ENCODE peak calls at places on chromosomes 2 and 18, in five cellular contexts. A is IMR-90, T is SK-N-SH, N is GM23248, G is OCI-LY7. S is an unnamed sample.
A peak's percentile ranks its signal among the peaks of the same experiment; 100 is the strongest.

GRCh38 chr18:40006553-40007073 is 1948.4 kb upstream of the PIK3C3 start:
- DNase-seq in N (no peak), T (no peak), G (no peak), A (no peak), S (no peak)

GRCh38 chr2:100140582-100140981 is 1.8 kb downstream of the AFF3 start:
- DNase-seq in N (no peak), T (no peak), A (no peak), G (peak; percentile 82), S (no peak)

GRCh38 chr2:91477731-91478672 is 2786.5 kb downstream of the RPIA start:
- DNase-seq in N (peak; percentile 46), T (peak; percentile 73), A (no peak), G (peak; percentile 35), S (no peak)

GRCh38 chr2:235051436-235052260 is 99.8 kb downstream of the SH3BP4 start:
- DNase-seq in A (peak; percentile 37), N (peak; percentile 74), T (no peak), G (no peak), S (no peak)

GRCh38 chr2:172308253-172308935 is 119.0 kb upstream of the ITGA6 start:
- DNase-seq in N (no peak), G (no peak), T (no peak), A (no peak), S (no peak)

GRCh38 chr2:214096200-214096599 is 314.7 kb upstream of the VWC2L start:
- DNase-seq in T (no peak), A (no peak), G (no peak), N (no peak), S (no peak)

GRCh38 chr2:101047075-101047766 is 45.1 kb downstream of the RPL31 start:
- DNase-seq in N (peak; percentile 14), T (no peak), G (no peak), A (no peak), S (peak; percentile 77)

GRCh38 chr2:239394346-239394945 is 6.4 kb downstream of the HDAC4 start:
- DNase-seq in A (no peak), T (no peak), G (no peak), N (no peak), S (no peak)

GRCh38 chr18:79792096-79792987 is 5.4 kb upstream of the KCNG2 start:
- DNase-seq in G (no peak), A (no peak), N (no peak), T (no peak), S (no peak)

GRCh38 chr18:35117951-35118411 is 76.8 kb downstream of the MAPRE2 start:
- DNase-seq in A (peak; percentile 70), N (peak; percentile 72), G (no peak), T (no peak), S (no peak)

GRCh38 chr2:30465171-30465545 is 18.1 kb downstream of the LCLAT1 start:
- DNase-seq in G (no peak), A (no peak), N (no peak), T (no peak), S (no peak)

GRCh38 chr2:18247282-18248110 is 313.0 kb downstream of the RDH14 start:
- DNase-seq in G (no peak), T (no peak), N (no peak), A (no peak), S (no peak)

GRCh38 chr2:5077479-5078089 is 614.6 kb upstream of the SOX11 start:
- DNase-seq in T (peak; percentile 24), G (no peak), A (no peak), N (no peak), S (no peak)

GRCh38 chr18:80200932-80201672 is 46.2 kb downstream of the PARD6G start:
- DNase-seq in A (no peak), N (no peak), T (no peak), G (no peak), S (no peak)

GRCh38 chr2:241720560-241720959 is 13.9 kb upstream of the D2HGDH start:
- DNase-seq in G (no peak), A (no peak), T (peak; percentile 26), N (no peak), S (no peak)

GRCh38 chr2:176455865-176456291 is 186.6 kb downstream of the MTX2 start:
- DNase-seq in G (no peak), A (peak; percentile 42), N (peak; percentile 96), T (peak; percentile 63), S (no peak)

GRCh38 chr2:36358317-36358659 is 2.7 kb downstream of the CRIM1 start:
- DNase-seq in N (peak; percentile 81), G (no peak), A (peak; percentile 55), T (no peak), S (peak; percentile 63)

GRCh38 chr2:130353291-130354134 is 2.3 kb upstream of the PTPN18 start:
- DNase-seq in A (no peak), G (peak; percentile 46), N (no peak), T (no peak), S (no peak)

GRCh38 chr2:86487062-86487461 is 45.9 kb downstream of the KDM3A start:
- DNase-seq in G (no peak), A (no peak), N (no peak), T (no peak), S (no peak)
- H3K36me3 ChIP-seq in G (peaks cover 100% of the 10 kb centered on the region), A (peaks cover 69% of the 10 kb centered on the region), N (peaks cover 98% of the 10 kb centered on the region), T (peaks cover 85% of the 10 kb centered on the region), S (peaks cover 66% of the 10 kb centered on the region)

GRCh38 chr2:173630425-173631122 is 275.9 kb downstream of the CDCA7 start:
- DNase-seq in G (no peak), T (no peak), N (no peak), A (no peak), S (no peak)
- H2AFZ ChIP-seq in G (no peak overlapping the region), T (peak overlapping the region; percentile 31), N (peak overlapping the region; percentile 75), A (peak overlapping the region; percentile 81), S (no peak overlapping the region)

DNA sequence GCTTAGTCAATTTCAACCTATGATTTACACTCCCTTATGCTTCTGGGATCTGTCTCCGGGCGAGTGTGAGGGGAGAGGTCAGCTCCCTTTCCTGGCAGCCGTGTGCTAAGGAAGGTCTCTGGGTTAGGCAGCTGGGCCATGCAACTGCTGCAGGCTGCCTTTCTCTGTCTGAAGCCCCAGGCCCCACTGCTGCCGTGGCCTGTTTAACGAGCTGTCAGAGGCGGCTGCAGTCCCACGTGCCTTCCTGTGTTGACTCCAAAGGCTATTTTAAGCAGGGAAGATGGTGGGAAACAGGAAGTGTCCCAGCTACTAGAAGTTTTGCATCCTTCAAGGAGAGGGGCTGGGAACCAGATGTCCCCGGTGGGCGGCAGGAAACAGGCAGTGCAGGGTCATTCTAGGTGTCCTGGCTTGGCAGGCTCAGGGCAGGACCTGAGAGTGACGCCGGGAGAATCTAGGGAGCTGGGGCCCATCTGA is 186.4 kb downstream of the TNS1 start:
- DNase-seq in T (peak; percentile 47), N (no peak), G (no peak), A (peak; percentile 46), S (no peak)
- H3K36me3 ChIP-seq in T (peaks cover 64% of the 10 kb centered on the region), N (peaks cover 85% of the 10 kb centered on the region), G (no peaks in the 10 kb centered on the region), A (peaks cover 90% of the 10 kb centered on the region), S (no peaks in the 10 kb centered on the region)

GRCh38 chr2:55142518-55142917 is 89.6 kb downstream of the CLHC1 start:
- DNase-seq in T (no peak), G (no peak), N (no peak), A (no peak), S (no peak)
- H2AFZ ChIP-seq in T (no peak overlapping the region), G (no peak overlapping the region), N (no peak overlapping the region), A (no peak overlapping the region), S (no peak overlapping the region)

DNA sequence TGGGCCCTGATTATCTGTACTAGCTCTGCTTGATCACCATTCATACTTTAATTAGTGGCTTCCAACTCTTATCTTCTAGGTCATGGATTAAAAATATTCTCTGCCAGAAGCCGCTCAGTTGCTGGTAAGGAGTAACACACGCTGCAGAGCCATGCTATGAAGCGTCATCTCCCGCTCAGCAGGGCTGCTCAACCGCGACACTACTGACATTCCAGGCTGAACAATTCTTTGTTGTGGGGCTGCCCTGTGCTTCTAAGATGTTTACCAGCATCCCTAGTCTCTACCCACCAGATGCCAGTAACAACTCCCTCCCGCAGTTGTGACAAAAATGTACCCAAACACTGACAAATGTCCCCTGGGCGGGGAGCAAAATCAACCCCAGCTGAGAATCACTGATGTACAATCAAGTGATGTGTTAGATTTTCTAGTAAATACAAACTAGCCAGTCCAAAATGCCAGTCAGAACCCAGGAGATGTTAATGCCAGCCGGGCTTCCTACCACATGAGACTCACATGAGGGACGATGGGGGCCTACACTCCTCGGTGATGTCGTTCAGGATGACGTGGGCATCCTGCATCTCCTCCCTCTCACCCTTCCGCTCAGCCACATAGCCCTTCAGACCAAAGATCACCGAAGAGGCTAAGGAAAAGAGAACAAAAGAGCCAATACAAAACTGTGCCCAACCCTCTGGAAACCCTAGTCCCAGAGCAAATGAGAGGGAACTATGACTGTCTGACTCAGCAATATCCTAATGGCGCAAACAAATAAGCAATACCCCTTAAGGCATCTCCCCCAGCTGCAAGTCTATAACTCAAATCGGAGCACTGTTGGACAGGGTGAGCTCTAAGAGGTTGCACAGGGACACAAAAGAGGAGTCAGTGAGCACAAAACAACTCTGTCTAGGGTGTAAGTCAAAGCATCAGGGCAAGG is 15.6 kb downstream of the ILKAP start:
- DNase-seq in N (no peak), T (no peak), A (no peak), G (no peak), S (no peak)
- H3K36me3 ChIP-seq in N (peaks cover 75% of the 10 kb centered on the region), T (peaks cover 85% of the 10 kb centered on the region), A (peaks cover 61% of the 10 kb centered on the region), G (peaks cover 90% of the 10 kb centered on the region), S (peaks cover 31% of the 10 kb centered on the region)

GRCh38 chr2:212667751-212668316 is 129.2 kb upstream of the ERBB4 start:
- DNase-seq in G (no peak), A (no peak), N (no peak), T (no peak), S (no peak)
- H2AFZ ChIP-seq in G (no peak overlapping the region), A (no peak overlapping the region), N (peak overlapping the region; percentile 14), T (no peak overlapping the region), S (no peak overlapping the region)

GRCh38 chr2:111155610-111156009 is 34.9 kb downstream of the BCL2L11 start:
- DNase-seq in N (no peak), T (no peak), A (peak; percentile 12), G (no peak), S (no peak)

GRCh38 chr2:111157798-111158197 is 37.1 kb downstream of the BCL2L11 start:
- DNase-seq in T (no peak), N (no peak), A (no peak), G (peak; percentile 80), S (no peak)

GRCh38 chr2:111157071-111157661 is 36.5 kb downstream of the BCL2L11 start:
- DNase-seq in N (no peak), T (no peak), G (peak; percentile 90), A (no peak), S (no peak)

GRCh38 chr2:111154758-111155157 is 34.0 kb downstream of the BCL2L11 start:
- DNase-seq in A (no peak), T (no peak), G (no peak), N (no peak), S (no peak)

DNA sequence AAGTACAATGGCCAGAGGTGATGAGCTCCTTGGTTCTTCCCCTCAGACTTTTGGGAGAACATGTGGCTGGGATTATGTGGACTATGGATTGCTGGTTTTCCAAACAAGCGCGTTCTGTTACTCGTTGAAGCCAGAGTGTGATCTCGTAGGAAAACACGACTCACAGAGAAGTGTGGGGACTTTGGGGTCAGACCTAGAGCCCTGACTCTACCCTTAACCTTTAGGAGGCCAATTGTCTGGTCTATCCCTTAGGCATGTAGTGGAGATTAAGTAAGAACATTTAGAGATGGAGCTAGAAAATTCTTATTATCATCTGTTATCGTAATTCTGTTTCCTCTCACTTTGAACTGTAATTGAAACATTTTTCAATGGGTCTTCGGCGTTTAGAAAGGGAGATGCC is 35.8 kb downstream of the BCL2L11 start:
- DNase-seq in A (no peak), T (no peak), N (no peak), G (no peak), S (no peak)
- H3K36me3 ChIP-seq in A (peaks cover 15% of the 10 kb centered on the region), T (peaks cover 4% of the 10 kb centered on the region), N (no peaks in the 10 kb centered on the region), G (peaks cover 92% of the 10 kb centered on the region), S (peaks cover 37% of the 10 kb centered on the region)

S was measured in PC-9.